ENCODE peak calls at places on chromosome 13, in eight cellular contexts. F is ELR; C is DND-41; G is stimulated activated CD8-positive, alpha-beta memory T cell treated with anti-CD3 and anti-CD28 coated beads, Interleukin-15, amount 100 ng/mL, for 4 hours; R is GM12892; H is endodermal cell; M is Daoy; P is DMS79. S is an unnamed sample.

GRCh38 chr13:95337597-95337996 is 36.3 kb upstream of the ABCC4 start:
- DNase-seq in F (no peak), C (no peak), G (no peak), R (no peak), H (no peak), M (no peak), P (no peak), S (no peak)

GRCh38 chr13:39578821-39579291 is 24.1 kb downstream of the LHFPL6 start:
- DNase-seq in F (no peak), C (no peak), G (no peak), R (no peak), H (no peak), M (no peak), P (no peak), S (peak)

GRCh38 chr13:106446011-106446410 is 89.5 kb downstream of the EFNB2 start:
- DNase-seq in F (peak), C (no peak), G (no peak), R (no peak), H (no peak), M (peak), P (no peak), S (no peak)

GRCh38 chr13:87535911-87536310 is 135.3 kb upstream of the SLITRK5 start:
- DNase-seq in F (no peak), C (no peak), G (no peak), R (no peak), H (no peak), M (no peak), P (no peak), S (no peak)

GRCh38 chr13:26280295-26280694 is 26.4 kb downstream of the CDK8 start:
- DNase-seq in F (peak), C (no peak), G (no peak), R (no peak), H (no peak), M (peak), P (no peak), S (no peak)

GRCh38 chr13:22915442-22916082 is 265.2 kb upstream of the SGCG start:
- DNase-seq in F (peak), C (no peak), G (no peak), R (no peak), H (peak), M (peak), P (peak), S (peak)

GRCh38 chr13:95676100-95676774 is 702 bp upstream of the DNAJC3 start:
- DNase-seq in F (peak), C (peak), G (no peak), R (no peak), H (no peak), M (peak), P (peak), S (peak)

GRCh38 chr13:20637811-20638210 is 65.7 kb upstream of the IL17D start:
- DNase-seq in F (no peak), C (no peak), G (no peak), R (no peak), H (no peak), M (no peak), P (no peak), S (no peak)

GRCh38 chr13:95921485-95921884 is 131.7 kb downstream of the UGGT2 start:
- DNase-seq in F (peak), C (no peak), G (no peak), R (no peak), H (no peak), M (no peak), P (no peak), S (no peak)

GRCh38 chr13:113926951-113927660 is 46.8 kb downstream of the C13orf46 start:
- DNase-seq in F (no peak), C (no peak), G (no peak), R (no peak), H (peak), M (no peak), P (no peak), S (no peak)

GRCh38 chr13:107185889-107186288 is 618.0 kb upstream of the ARGLU1 start:
- DNase-seq in F (peak), C (no peak), G (no peak), R (no peak), H (no peak), M (peak), P (no peak), S (no peak)

GRCh38 chr13:111184685-111185401 is 69.7 kb downstream of the ARHGEF7 start:
- DNase-seq in F (no peak), C (peak), G (peak), R (peak), H (no peak), M (no peak), P (peak), S (no peak)

GRCh38 chr13:27428160-27428559 is 3.7 kb downstream of the GTF3A start:
- DNase-seq in F (no peak), C (no peak), G (no peak), R (no peak), H (no peak), M (no peak), P (no peak), S (no peak)

GRCh38 chr13:40306817-40307216 is 359.6 kb downstream of the FOXO1 start:
- DNase-seq in F (peak), C (no peak), G (peak), R (no peak), H (no peak), M (no peak), P (no peak), S (no peak)

GRCh38 chr13:32206097-32206740 is 108.9 kb downstream of the ZAR1L start:
- DNase-seq in F (no peak), C (no peak), G (no peak), R (no peak), H (no peak), M (no peak), P (peak), S (no peak)

GRCh38 chr13:93861818-93862217 is 617.7 kb downstream of the DCT start:
- DNase-seq in F (peak), C (no peak), G (no peak), R (no peak), H (peak), M (peak), P (no peak), S (peak)

GRCh38 chr13:35165205-35165604 is 223.1 kb downstream of the NBEA start:
- DNase-seq in F (no peak), C (no peak), G (no peak), R (no peak), H (no peak), M (no peak), P (no peak), S (no peak)

GRCh38 chr13:104024416-104025170 is 958.4 kb upstream of the SLC10A2 start:
- DNase-seq in F (peak), C (no peak), G (no peak), R (no peak), H (no peak), M (no peak), P (no peak), S (no peak)

GRCh38 chr13:114067381-114067885 is 65.0 kb downstream of the RASA3 start:
- DNase-seq in F (peak), C (no peak), G (no peak), R (no peak), H (no peak), M (no peak), P (no peak), S (no peak)

GRCh38 chr13:31767175-31767900 is 28.0 kb downstream of the RXFP2 start:
- DNase-seq in F (peak), C (no peak), G (no peak), R (no peak), H (no peak), M (peak), P (no peak), S (no peak)

GRCh38 chr13:35723061-35723461 is 246.6 kb upstream of the MAB21L1 start:
- DNase-seq in F (peak), C (no peak), G (no peak), R (no peak), H (peak), M (no peak), P (no peak), S (no peak)

GRCh38 chr13:87384099-87384498 is 287.1 kb upstream of the SLITRK5 start:
- DNase-seq in F (no peak), C (no peak), G (no peak), R (no peak), H (no peak), M (no peak), P (no peak), S (no peak)

GRCh38 chr13:113914333-113915011 is 50.6 kb upstream of the GAS6 start:
- DNase-seq in F (no peak), C (no peak), G (no peak), R (no peak), H (peak), M (no peak), P (no peak), S (no peak)

GRCh38 chr13:53411443-53411842 is 382.8 kb downstream of the OLFM4 start:
- DNase-seq in F (no peak), C (no peak), G (no peak), R (no peak), H (no peak), M (no peak), P (no peak), S (no peak)

GRCh38 chr13:112728375-112729126 is 38.7 kb downstream of the ATP11A start:
- DNase-seq in F (no peak), C (no peak), G (no peak), R (no peak), H (peak), M (no peak), P (no peak), S (no peak)

GRCh38 chr13:107144432-107144831 is 576.5 kb upstream of the ARGLU1 start:
- DNase-seq in F (peak), C (no peak), G (no peak), R (no peak), H (no peak), M (no peak), P (no peak), S (no peak)

GRCh38 chr13:45331981-45332830 is 8.8 kb downstream of the TPT1 start:
- DNase-seq in F (peak), C (no peak), G (no peak), R (no peak), H (no peak), M (peak), P (no peak), S (no peak)

GRCh38 chr13:99374994-99375805 is 68.0 kb upstream of the GPR183 start:
- DNase-seq in F (no peak), C (no peak), G (no peak), R (no peak), H (peak), M (no peak), P (no peak), S (no peak)

S was measured in HEK293T.